ENCODE peak calls at places on chromosome 3, in nine cellular contexts. H is uterus; L is Caco-2; B is PC-3; K is left ventricle myocardium inferior; V is CD8-positive, alpha-beta memory T cell; D is ascending aorta; U is prostate gland; G is IMR-90. F is an unnamed sample.
A peak's percentile ranks its signal among the peaks of the same experiment; 100 is the strongest.

GRCh38 chr3:115861166-115861733 is 237.9 kb downstream of the GAP43 start:
- DNase-seq in H (no peak), L (no peak), B (no peak), K (no peak), V (no peak), D (no peak), U (no peak), G (no peak), F (no peak)

GRCh38 chr3:148711981-148712666 is 14.4 kb downstream of the AGTR1 start:
- DNase-seq in H (no peak), L (no peak), B (peak; percentile 29), K (no peak), V (no peak), D (no peak), U (no peak), G (peak; percentile 47), F (no peak)

GRCh38 chr3:153429821-153430220 is 267.8 kb downstream of the RAP2B start:
- DNase-seq in H (no peak), L (no peak), B (no peak), K (no peak), V (no peak), D (no peak), U (no peak), G (no peak), F (no peak)

GRCh38 chr3:139310474-139310933 is 33.3 kb upstream of the MRPS22 start:
- DNase-seq in H (peak; percentile 32), L (no peak), B (peak; percentile 89), K (no peak), V (no peak), D (no peak), U (no peak), G (peak; percentile 92), F (peak; percentile 45)

GRCh38 chr3:31895471-31895870 is 85.6 kb downstream of the OSBPL10 start:
- DNase-seq in H (no peak), L (no peak), B (no peak), K (no peak), V (no peak), D (no peak), U (no peak), G (peak; percentile 73), F (peak; percentile 74)

GRCh38 chr3:4835616-4836043 is 143.6 kb upstream of the BHLHE40 start:
- DNase-seq in H (no peak), L (no peak), B (no peak), K (no peak), V (no peak), D (no peak), U (no peak), G (no peak), F (peak; percentile 72)

GRCh38 chr3:99709686-99710085 is 71.3 kb downstream of the COL8A1 start:
- DNase-seq in H (no peak), L (no peak), B (no peak), K (no peak), V (no peak), D (no peak), U (no peak), G (no peak), F (no peak)

GRCh38 chr3:48687220-48687678 is 1.5 kb upstream of the NCKIPSD start:
- DNase-seq in H (no peak), L (no peak), B (no peak), K (no peak), V (no peak), D (no peak), U (no peak), G (no peak), F (no peak)

GRCh38 chr3:73164622-73165021 is 103.2 kb downstream of the EBLN2 start:
- DNase-seq in H (no peak), L (no peak), B (no peak), K (no peak), V (no peak), D (no peak), U (no peak), G (no peak), F (no peak)

GRCh38 chr3:151085889-151086483 is 522 bp downstream of the MED12L start:
- DNase-seq in H (no peak), L (peak; percentile 53), B (no peak), K (no peak), V (no peak), D (no peak), U (no peak), G (no peak), F (no peak)

GRCh38 chr3:10160925-10161324 is 3.8 kb upstream of the IRAK2 start:
- DNase-seq in H (no peak), L (no peak), B (no peak), K (no peak), V (no peak), D (no peak), U (no peak), G (no peak), F (no peak)

GRCh38 chr3:40968666-40969065 is 230.6 kb upstream of the CTNNB1 start:
- DNase-seq in H (no peak), L (no peak), B (no peak), K (no peak), V (no peak), D (no peak), U (no peak), G (no peak), F (no peak)

DNA sequence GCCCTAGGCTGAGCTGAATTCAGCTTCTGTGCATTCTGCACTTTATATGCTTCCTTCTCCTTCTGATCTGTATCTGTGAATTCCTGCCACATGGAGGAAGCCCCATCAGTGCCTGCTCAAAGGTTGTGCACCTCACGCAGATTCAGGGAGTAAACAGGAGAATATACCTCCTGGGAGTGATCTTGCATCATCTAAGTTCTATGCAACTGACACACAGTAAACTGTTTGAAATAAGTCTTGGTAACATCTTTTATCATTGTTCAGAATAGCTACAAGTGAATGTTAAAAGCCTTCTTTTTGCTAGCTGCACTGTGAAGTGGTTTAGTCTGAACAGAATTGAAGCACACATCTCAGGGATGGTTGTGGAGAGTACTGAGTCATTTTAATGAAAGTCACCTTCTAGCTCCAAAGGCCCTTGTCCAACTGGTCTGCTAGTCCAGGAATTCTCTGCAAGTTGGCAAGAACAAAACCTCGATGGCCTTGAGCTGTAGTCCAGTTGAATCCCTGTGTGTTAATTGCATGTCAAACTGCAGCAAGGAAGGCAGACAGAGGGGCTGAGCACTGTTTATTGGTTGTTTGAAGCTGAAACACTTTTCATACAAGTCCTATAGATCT is 215.0 kb downstream of the WNT5A start:
- DNase-seq in H (no peak), L (no peak), B (no peak), K (no peak), V (no peak), D (no peak), U (no peak), G (peak; percentile 34), F (no peak)
- H3K4me3 ChIP-seq in H (no peak overlapping the region), L (no peak overlapping the region), B (no peak overlapping the region), K (no peak overlapping the region), V (no peak overlapping the region), D (no peak overlapping the region), U (no peak overlapping the region), G (no peak overlapping the region), F (no peak overlapping the region)

GRCh38 chr3:9110802-9111201 is 138.6 kb downstream of the SRGAP3 start:
- DNase-seq in H (no peak), L (no peak), B (no peak), K (no peak), V (no peak), D (no peak), U (no peak), G (no peak), F (no peak)

GRCh38 chr3:9107738-9108137 is 141.7 kb downstream of the SRGAP3 start:
- DNase-seq in H (no peak), L (no peak), B (no peak), K (no peak), V (no peak), D (no peak), U (no peak), G (no peak), F (no peak)

GRCh38 chr3:9110316-9110715 is 139.1 kb downstream of the SRGAP3 start:
- DNase-seq in H (no peak), L (no peak), B (no peak), K (no peak), V (no peak), D (no peak), U (no peak), G (no peak), F (no peak)

GRCh38 chr3:9108876-9109569 is 140.4 kb downstream of the SRGAP3 start:
- DNase-seq in H (no peak), L (no peak), B (no peak), K (no peak), V (no peak), D (no peak), U (no peak), G (no peak), F (no peak)

GRCh38 chr3:9109570-9109914 is 139.9 kb downstream of the SRGAP3 start:
- DNase-seq in H (no peak), L (no peak), B (no peak), K (no peak), V (no peak), D (no peak), U (no peak), G (no peak), F (no peak)
- H3K4me3 ChIP-seq in H (no peak overlapping the region), L (no peak overlapping the region), B (no peak overlapping the region), K (no peak overlapping the region), V (no peak overlapping the region), D (no peak overlapping the region), U (no peak overlapping the region), G (no peak overlapping the region), F (no peak overlapping the region)

GRCh38 chr3:123984350-123984749 is 7.6 kb downstream of the ROPN1 start:
- DNase-seq in H (no peak), L (no peak), B (no peak), K (no peak), V (no peak), D (no peak), U (no peak), G (no peak), F (no peak)

GRCh38 chr3:123986427-123986826 is 5.5 kb downstream of the ROPN1 start:
- DNase-seq in H (no peak), L (no peak), B (no peak), K (no peak), V (no peak), D (no peak), U (no peak), G (no peak), F (no peak)

GRCh38 chr3:123984957-123985356 is 7.0 kb downstream of the ROPN1 start:
- DNase-seq in H (no peak), L (no peak), B (no peak), K (no peak), V (no peak), D (no peak), U (no peak), G (no peak), F (no peak)

DNA sequence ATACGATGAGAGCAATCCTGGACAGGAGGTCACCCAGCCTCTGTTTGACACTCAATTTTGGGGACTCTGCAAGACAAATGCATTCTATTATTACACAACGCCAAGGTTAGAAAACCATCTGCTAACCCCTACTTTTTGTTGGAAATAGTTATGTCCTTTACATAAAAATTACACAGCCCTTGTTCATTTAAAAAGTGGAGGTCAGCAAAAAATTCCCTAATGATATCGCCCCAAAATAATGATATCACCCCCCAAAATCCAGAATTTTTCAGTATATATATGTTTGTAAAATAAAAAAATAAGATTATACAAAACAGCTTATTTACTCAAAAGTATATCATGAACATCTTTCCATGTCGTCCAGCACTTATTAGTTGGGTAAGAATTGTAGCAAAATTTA is 11.4 kb downstream of the ROPN1 start:
- DNase-seq in H (no peak), L (no peak), B (no peak), K (no peak), V (no peak), D (no peak), U (no peak), G (no peak), F (no peak)
- H3K4me3 ChIP-seq in H (no peak overlapping the region), L (no peak overlapping the region), B (no peak overlapping the region), K (no peak overlapping the region), V (no peak overlapping the region), D (peak overlapping the region; percentile 66), U (peak overlapping the region; percentile 9), G (no peak overlapping the region), F (no peak overlapping the region)

GRCh38 chr3:129016366-129016724 is 15.2 kb downstream of the EFCC1 start:
- DNase-seq in H (no peak), L (peak; percentile 30), B (peak; percentile 30), K (no peak), V (peak; percentile 49), D (no peak), U (peak; percentile 29), G (no peak), F (peak; percentile 50)
- H3K4me3 ChIP-seq in H (no peak overlapping the region), L (no peak overlapping the region), B (no peak overlapping the region), K (peak overlapping the region; percentile 17), V (peak overlapping the region; percentile 60), D (no peak overlapping the region), U (no peak overlapping the region), G (no peak overlapping the region), F (no peak overlapping the region)

F was measured in epithelial cell of esophagus.